ENCODE peak calls at places on chromosomes 4 and X, in five cellular contexts. One of them, this sample, is unnamed.
A peak's percentile ranks its signal among the peaks of the same experiment; 100 is the strongest.

GRCh38 chr4:54274264-54274663 is 45.2 kb downstream of the PDGFRA start:
- DNase-seq in GM04504: no peak
- DNase-seq in epithelial cell of esophagus: no peak
- DNase-seq in neural progenitor cell: no peak
- DNase-seq in NCI-H1105: no peak
- DNase-seq in this sample: no peak

GRCh38 chr4:61298178-61298740 is 98.1 kb downstream of the ADGRL3 start:
- DNase-seq in GM04504: no peak
- DNase-seq in epithelial cell of esophagus: no peak
- DNase-seq in neural progenitor cell: peak; percentile 52
- DNase-seq in NCI-H1105: no peak
- DNase-seq in this sample: no peak

GRCh38 chr4:128601992-128602695 is 207.4 kb upstream of the JADE1 start:
- DNase-seq in GM04504: peak; percentile 9
- DNase-seq in epithelial cell of esophagus: no peak
- DNase-seq in neural progenitor cell: no peak
- DNase-seq in NCI-H1105: no peak
- DNase-seq in this sample: no peak

GRCh38 chr4:86055898-86056297 is 304.0 kb downstream of the MAPK10 start:
- DNase-seq in GM04504: no peak
- DNase-seq in epithelial cell of esophagus: peak; percentile 70
- DNase-seq in neural progenitor cell: no peak
- DNase-seq in NCI-H1105: no peak
- DNase-seq in this sample: no peak

GRCh38 chrX:17525266-17525665 is 150.3 kb downstream of the NHS start:
- DNase-seq in GM04504: no peak
- DNase-seq in epithelial cell of esophagus: no peak
- DNase-seq in neural progenitor cell: no peak
- DNase-seq in NCI-H1105: no peak
- DNase-seq in this sample: no peak

GRCh38 chr4:17981063-17981462 is 40.5 kb downstream of the LCORL start:
- DNase-seq in GM04504: no peak
- DNase-seq in epithelial cell of esophagus: peak; percentile 47
- DNase-seq in neural progenitor cell: no peak
- DNase-seq in NCI-H1105: no peak
- DNase-seq in this sample: no peak

GRCh38 chr4:9971711-9972110 is 49.6 kb downstream of the SLC2A9 start:
- DNase-seq in GM04504: no peak
- DNase-seq in epithelial cell of esophagus: no peak
- DNase-seq in neural progenitor cell: no peak
- DNase-seq in NCI-H1105: peak; percentile 87
- DNase-seq in this sample: no peak

GRCh38 chrX:32852203-32852602 is 359.1 kb downstream of the DMD start:
- DNase-seq in GM04504: no peak
- DNase-seq in epithelial cell of esophagus: peak; percentile 24
- DNase-seq in neural progenitor cell: no peak
- DNase-seq in NCI-H1105: no peak
- DNase-seq in this sample: no peak

GRCh38 chr4:109648997-109649575 is 54.2 kb downstream of the CASP6 start:
- DNase-seq in GM04504: no peak
- DNase-seq in epithelial cell of esophagus: no peak
- DNase-seq in neural progenitor cell: no peak
- DNase-seq in NCI-H1105: no peak
- DNase-seq in this sample: no peak

GRCh38 chrX:47483310-47484268 is 567 bp upstream of the ZNF41 start:
- DNase-seq in GM04504: no peak
- DNase-seq in epithelial cell of esophagus: peak; percentile 8
- DNase-seq in neural progenitor cell: peak; percentile 52
- DNase-seq in NCI-H1105: no peak
- DNase-seq in this sample: no peak

GRCh38 chr4:170591076-170591475 is 501.3 kb upstream of the AADAT start:
- DNase-seq in GM04504: no peak
- DNase-seq in epithelial cell of esophagus: no peak
- DNase-seq in neural progenitor cell: no peak
- DNase-seq in NCI-H1105: no peak
- DNase-seq in this sample: no peak

GRCh38 chr4:16914208-16914607 is 15.8 kb upstream of the LDB2 start:
- DNase-seq in GM04504: no peak
- DNase-seq in epithelial cell of esophagus: peak; percentile 26
- DNase-seq in neural progenitor cell: peak; percentile 24
- DNase-seq in NCI-H1105: no peak
- DNase-seq in this sample: no peak

GRCh38 chr4:176791591-176792347 is 953 bp downstream of the VEGFC start:
- DNase-seq in GM04504: no peak
- DNase-seq in epithelial cell of esophagus: peak; percentile 46
- DNase-seq in neural progenitor cell: peak; percentile 67
- DNase-seq in NCI-H1105: peak; percentile 0
- DNase-seq in this sample: peak; percentile 13

GRCh38 chrX:32530802-32531403 is 680.4 kb downstream of the DMD start:
- DNase-seq in GM04504: peak; percentile 0
- DNase-seq in epithelial cell of esophagus: peak; percentile 55
- DNase-seq in neural progenitor cell: peak; percentile 79
- DNase-seq in NCI-H1105: no peak
- DNase-seq in this sample: peak; percentile 8

GRCh38 chr4:110364911-110365520 is 110.9 kb upstream of the ENPEP start:
- DNase-seq in GM04504: no peak
- DNase-seq in epithelial cell of esophagus: no peak
- DNase-seq in neural progenitor cell: no peak
- DNase-seq in NCI-H1105: no peak
- DNase-seq in this sample: no peak

GRCh38 chr4:180058731-180059215 is 2184.4 kb upstream of the TENM3 start:
- DNase-seq in GM04504: peak; percentile 1
- DNase-seq in epithelial cell of esophagus: peak; percentile 41
- DNase-seq in neural progenitor cell: peak; percentile 76
- DNase-seq in NCI-H1105: peak; percentile 30
- DNase-seq in this sample: peak; percentile 88

GRCh38 chrX:31036895-31037294 is 34.9 kb downstream of the FTHL17 start:
- DNase-seq in GM04504: peak; percentile 10
- DNase-seq in epithelial cell of esophagus: peak; percentile 46
- DNase-seq in neural progenitor cell: peak; percentile 71
- DNase-seq in NCI-H1105: no peak
- DNase-seq in this sample: peak; percentile 10

GRCh38 chrX:18146954-18147353 is 73.7 kb downstream of the BEND2 start:
- DNase-seq in GM04504: peak; percentile 3
- DNase-seq in epithelial cell of esophagus: peak; percentile 38
- DNase-seq in neural progenitor cell: peak; percentile 67
- DNase-seq in NCI-H1105: no peak
- DNase-seq in this sample: no peak

GRCh38 chr4:30720656-30721352 is 635 bp downstream of the PCDH7 start:
- DNase-seq in GM04504: no peak
- DNase-seq in epithelial cell of esophagus: no peak
- DNase-seq in neural progenitor cell: peak; percentile 66
- DNase-seq in NCI-H1105: peak; percentile 9
- DNase-seq in this sample: peak; percentile 38

GRCh38 chr4:139453041-139453370 is 915 bp upstream of the RAB33B start:
- DNase-seq in GM04504: peak; percentile 52
- DNase-seq in epithelial cell of esophagus: peak; percentile 83
- DNase-seq in neural progenitor cell: no peak
- DNase-seq in NCI-H1105: peak; percentile 34
- DNase-seq in this sample: no peak

GRCh38 chrX:112058255-112058654 is 24.3 kb downstream of the TRPC5 start:
- DNase-seq in GM04504: peak; percentile 22
- DNase-seq in epithelial cell of esophagus: no peak
- DNase-seq in neural progenitor cell: no peak
- DNase-seq in NCI-H1105: no peak
- DNase-seq in this sample: no peak

GRCh38 chr4:41644288-41644914 is 104.1 kb downstream of the PHOX2B start:
- DNase-seq in GM04504: no peak
- DNase-seq in epithelial cell of esophagus: peak; percentile 55
- DNase-seq in neural progenitor cell: peak; percentile 92
- DNase-seq in NCI-H1105: no peak
- DNase-seq in this sample: peak; percentile 94

GRCh38 chrX:53422915-53423268 is 219 bp downstream of the RIBC1 start:
- DNase-seq in GM04504: no peak
- DNase-seq in epithelial cell of esophagus: no peak
- DNase-seq in neural progenitor cell: no peak
- DNase-seq in NCI-H1105: no peak
- DNase-seq in this sample: no peak

GRCh38 chr4:67871867-67872266 is 11.9 kb downstream of the TMPRSS11D start:
- DNase-seq in GM04504: peak; percentile 18
- DNase-seq in epithelial cell of esophagus: peak; percentile 80
- DNase-seq in neural progenitor cell: peak; percentile 33
- DNase-seq in NCI-H1105: no peak
- DNase-seq in this sample: no peak

GRCh38 chr4:148425327-148426110 is 16.7 kb downstream of the NR3C2 start:
- DNase-seq in GM04504: no peak
- DNase-seq in epithelial cell of esophagus: no peak
- DNase-seq in neural progenitor cell: no peak
- DNase-seq in NCI-H1105: no peak
- DNase-seq in this sample: no peak

GRCh38 chr4:6924361-6924779 is 14.7 kb downstream of the TBC1D14 start:
- DNase-seq in GM04504: no peak
- DNase-seq in epithelial cell of esophagus: no peak
- DNase-seq in neural progenitor cell: no peak
- DNase-seq in NCI-H1105: no peak
- DNase-seq in this sample: no peak

GRCh38 chr4:185396724-185397402 is at the start of gene ANKRD37:
- DNase-seq in GM04504: no peak
- DNase-seq in epithelial cell of esophagus: peak; percentile 65
- DNase-seq in neural progenitor cell: no peak
- DNase-seq in NCI-H1105: peak; percentile 2
- DNase-seq in this sample: peak; percentile 21

GRCh38 chrX:22141061-22141460 is 108.9 kb downstream of the PHEX start:
- DNase-seq in GM04504: no peak
- DNase-seq in epithelial cell of esophagus: peak; percentile 61
- DNase-seq in neural progenitor cell: no peak
- DNase-seq in NCI-H1105: no peak
- DNase-seq in this sample: no peak

GRCh38 chrX:8731579-8732395 is at the start of gene ANOS1:
- DNase-seq in GM04504: no peak
- DNase-seq in epithelial cell of esophagus: peak; percentile 43
- DNase-seq in neural progenitor cell: peak; percentile 88
- DNase-seq in NCI-H1105: no peak
- DNase-seq in this sample: peak; percentile 48

GRCh38 chr4:86816463-86817107 is 32.6 kb downstream of the SLC10A6 start:
- DNase-seq in GM04504: peak; percentile 74
- DNase-seq in epithelial cell of esophagus: no peak
- DNase-seq in neural progenitor cell: no peak
- DNase-seq in NCI-H1105: no peak
- DNase-seq in this sample: no peak